ENCODE peak calls at places on chromosomes 11 and 22, in four cellular contexts. A is NCI-H510A treated with DMSO at 0.1 percent for 48 hours, Y is iris pigment epithelial cell, O is mesendoderm. U is an unnamed sample.
A peak's percentile ranks its signal among the peaks of the same experiment; 100 is the strongest.

GRCh38 chr11:9214765-9215164 is 50.4 kb downstream of the DENND5A start:
- DNase-seq in A (no peak), Y (peak; percentile 63), O (peak; percentile 73), U (peak; percentile 59)

GRCh38 chr11:67271548-67272284 is 5.4 kb downstream of the GRK2 start:
- DNase-seq in A (no peak), Y (no peak), O (no peak), U (no peak)

GRCh38 chr11:70604221-70604620 is 205.9 kb downstream of the CTTN start:
- DNase-seq in A (no peak), Y (no peak), O (no peak), U (no peak)

GRCh38 chr11:44785856-44786606 is 59.3 kb downstream of the TSPAN18 start:
- DNase-seq in A (no peak), Y (no peak), O (peak; percentile 64), U (no peak)

GRCh38 chr22:36344106-36344827 is 43.5 kb downstream of the MYH9 start:
- DNase-seq in A (no peak), Y (no peak), O (no peak), U (no peak)

GRCh38 chr11:102580185-102580951 is 44.8 kb downstream of the MMP20 start:
- DNase-seq in A (no peak), Y (no peak), O (no peak), U (peak; percentile 40)

GRCh38 chr11:118524356-118524755 is 2.9 kb upstream of the TTC36 start:
- DNase-seq in A (no peak), Y (no peak), O (no peak), U (no peak)

GRCh38 chr22:44940121-44940520 is 69.7 kb downstream of the PHF21B start:
- DNase-seq in A (no peak), Y (no peak), O (peak; percentile 22), U (no peak)

GRCh38 chr11:65423516-65424199 is 1.1 kb downstream of the NEAT1 start:
- DNase-seq in A (no peak), Y (peak; percentile 34), O (no peak), U (no peak)

GRCh38 chr11:11420512-11420911 is 67.5 kb upstream of the CSNK2A3 start:
- DNase-seq in A (no peak), Y (no peak), O (no peak), U (no peak)

GRCh38 chr11:130675456-130675855 is 227.0 kb downstream of the ADAMTS15 start:
- DNase-seq in A (no peak), Y (peak; percentile 55), O (no peak), U (peak; percentile 65)

GRCh38 chr22:50247748-50248147 is 2.9 kb upstream of the TUBGCP6 start:
- DNase-seq in A (peak; percentile 64), Y (peak; percentile 80), O (peak; percentile 96), U (no peak)

GRCh38 chr22:38570841-38571364 is 920 bp upstream of the DMC1 start:
- DNase-seq in A (peak; percentile 51), Y (peak; percentile 24), O (no peak), U (no peak)

GRCh38 chr11:36333897-36334296 is 37.8 kb downstream of the PRR5L start:
- DNase-seq in A (no peak), Y (peak; percentile 74), O (peak; percentile 82), U (peak; percentile 32)

GRCh38 chr11:77027275-77027674 is 6.9 kb upstream of the B3GNT6 start:
- DNase-seq in A (no peak), Y (no peak), O (no peak), U (peak; percentile 71)

GRCh38 chr11:95108159-95108611 is 18.5 kb downstream of the ENDOD1 start:
- DNase-seq in A (no peak), Y (peak; percentile 81), O (peak; percentile 40), U (peak; percentile 84)

GRCh38 chr22:27801197-27801615 is 350 bp downstream of the MN1 start:
- DNase-seq in A (no peak), Y (peak; percentile 67), O (peak; percentile 62), U (no peak)

GRCh38 chr11:133951484-133952198 is 5.1 kb downstream of the IGSF9B start:
- DNase-seq in A (peak; percentile 86), Y (peak; percentile 26), O (peak; percentile 72), U (peak; percentile 44)

GRCh38 chr11:69447786-69448185 is 33.7 kb upstream of the LINC01488 start:
- DNase-seq in A (no peak), Y (peak; percentile 8), O (no peak), U (no peak)

GRCh38 chr22:20777420-20778177 is 3.7 kb downstream of the SERPIND1 start:
- DNase-seq in A (peak; percentile 51), Y (peak; percentile 95), O (peak; percentile 83), U (peak; percentile 87)

GRCh38 chr11:765025-765801 is 12.1 kb downstream of the GATD1 start:
- DNase-seq in A (no peak), Y (peak; percentile 46), O (peak; percentile 79), U (no peak)

GRCh38 chr11:111737180-111737876 is 28.9 kb downstream of the PPP2R1B start:
- DNase-seq in A (no peak), Y (no peak), O (no peak), U (no peak)

GRCh38 chr22:26619510-26619909 is 1.7 kb upstream of the CRYBB1 start:
- DNase-seq in A (no peak), Y (no peak), O (no peak), U (no peak)

GRCh38 chr11:70016666-70017347 is 61.3 kb upstream of the ANO1 start:
- DNase-seq in A (no peak), Y (peak; percentile 60), O (no peak), U (peak; percentile 90)

GRCh38 chr11:124538019-124538418 is 5.4 kb downstream of the OR8B12 start:
- DNase-seq in A (no peak), Y (peak; percentile 98), O (peak; percentile 62), U (peak; percentile 79)

GRCh38 chr11:131674051-131674755 is 303.8 kb downstream of the NTM start:
- DNase-seq in A (peak; percentile 57), Y (peak; percentile 84), O (peak; percentile 86), U (peak; percentile 88)

GRCh38 chr11:9015677-9016076 is 11.9 kb upstream of the NRIP3 start:
- DNase-seq in A (peak; percentile 40), Y (peak; percentile 84), O (peak; percentile 89), U (peak; percentile 59)

GRCh38 chr22:50225200-50225969 is 19.4 kb downstream of the TUBGCP6 start:
- DNase-seq in A (no peak), Y (no peak), O (no peak), U (no peak)

GRCh38 chr11:86515297-86516094 is 140.8 kb downstream of the CCDC81 start:
- DNase-seq in A (no peak), Y (peak; percentile 90), O (peak; percentile 93), U (peak; percentile 88)

GRCh38 chr22:36493690-36494110 is 12.3 kb upstream of the TXN2 start:
- DNase-seq in A (no peak), Y (no peak), O (no peak), U (no peak)

GRCh38 chr11:126716456-126717083 is 284.0 kb downstream of the KIRREL3 start:
- DNase-seq in A (peak; percentile 20), Y (peak; percentile 3), O (peak; percentile 80), U (peak; percentile 19)

GRCh38 chr11:92969634-92970347 is at the start of gene MTNR1B:
- DNase-seq in A (no peak), Y (no peak), O (no peak), U (no peak)

GRCh38 chr11:78985654-78986053 is 411.0 kb upstream of the NARS2 start:
- DNase-seq in A (no peak), Y (no peak), O (no peak), U (no peak)

GRCh38 chr11:46889689-46890475 is 28.5 kb downstream of the LRP4 start:
- DNase-seq in A (peak; percentile 15), Y (peak; percentile 65), O (peak; percentile 85), U (peak; percentile 26)

GRCh38 chr22:25930083-25930482 is 188.1 kb downstream of the MYO18B start:
- DNase-seq in A (no peak), Y (no peak), O (no peak), U (no peak)

GRCh38 chr22:21455334-21456089 is 11.7 kb upstream of the TMEM191C start:
- DNase-seq in A (no peak), Y (no peak), O (no peak), U (no peak)